ENCODE peak calls at places on chromosomes 5 and 9, in seven cellular contexts. N is activated B cell treated with CpG ODN at 0.5 μM for 24 hours; R is thoracic aorta; B is CD4-positive, alpha-beta T cell; O is left ventricle myocardium inferior; Z is IMR-90; G is epithelial cell of proximal tubule. Q is an unnamed sample.

GRCh38 chr5:124907098-124907644 is 160.7 kb upstream of the ZNF608 start:
- DNase-seq in N (no peak), R (no peak), B (no peak), O (no peak), Z (no peak), G (no peak), Q (no peak)

GRCh38 chr9:21656776-21657637 is 145.4 kb upstream of the MTAP start:
- DNase-seq in N (no peak), R (no peak), B (no peak), O (no peak), Z (peak), G (no peak), Q (no peak)

GRCh38 chr9:68515304-68516017 is 25.2 kb downstream of the TMEM252 start:
- DNase-seq in N (no peak), R (no peak), B (no peak), O (no peak), Z (peak), G (peak), Q (no peak)

GRCh38 chr9:125190371-125190801 is 783 bp upstream of the PPP6C start:
- DNase-seq in N (no peak), R (no peak), B (peak), O (no peak), Z (no peak), G (no peak), Q (no peak)

GRCh38 chr5:95863383-95863757 is 40.8 kb upstream of the GLRX start:
- DNase-seq in N (no peak), R (no peak), B (no peak), O (no peak), Z (peak), G (no peak), Q (no peak)

GRCh38 chr9:35771943-35772342 is 17.9 kb upstream of the MSMP start:
- DNase-seq in N (no peak), R (no peak), B (no peak), O (no peak), Z (no peak), G (no peak), Q (no peak)

GRCh38 chr9:21070171-21070571 is 7.6 kb downstream of the IFNB1 start:
- DNase-seq in N (no peak), R (peak), B (no peak), O (no peak), Z (peak), G (peak), Q (no peak)

GRCh38 chr9:86975571-86975970 is 28.3 kb upstream of the GAS1 start:
- DNase-seq in N (no peak), R (no peak), B (no peak), O (no peak), Z (no peak), G (no peak), Q (no peak)

GRCh38 chr5:891837-892389 is 688 bp downstream of the BRD9 start:
- DNase-seq in N (peak), R (no peak), B (no peak), O (no peak), Z (peak), G (no peak), Q (no peak)

GRCh38 chr5:122102825-122103224 is 24.8 kb upstream of the LOX start:
- DNase-seq in N (no peak), R (no peak), B (no peak), O (no peak), Z (peak), G (peak), Q (no peak)

GRCh38 chr5:143217804-143218160 is 185.7 kb downstream of the NR3C1 start:
- DNase-seq in N (no peak), R (no peak), B (no peak), O (no peak), Z (no peak), G (no peak), Q (no peak)

GRCh38 chr5:14701556-14701955 is 37.0 kb downstream of the OTULIN start:
- DNase-seq in N (no peak), R (no peak), B (no peak), O (no peak), Z (no peak), G (no peak), Q (no peak)

GRCh38 chr5:143108498-143109128 is 294.9 kb downstream of the NR3C1 start:
- DNase-seq in N (no peak), R (no peak), B (no peak), O (peak), Z (no peak), G (no peak), Q (no peak)

GRCh38 chr9:33791117-33791516 is 4.2 kb upstream of the PRSS3 start:
- DNase-seq in N (no peak), R (no peak), B (no peak), O (no peak), Z (peak), G (no peak), Q (no peak)

GRCh38 chr9:99050292-99050911 is 54.5 kb upstream of the TGFBR1 start:
- DNase-seq in N (no peak), R (no peak), B (no peak), O (no peak), Z (peak), G (no peak), Q (no peak)

GRCh38 chr5:108016101-108016500 is 345.4 kb upstream of the EFNA5 start:
- DNase-seq in N (no peak), R (no peak), B (no peak), O (no peak), Z (no peak), G (no peak), Q (no peak)

GRCh38 chr5:83475540-83476469 is 4.3 kb downstream of the VCAN start:
- DNase-seq in N (no peak), R (no peak), B (no peak), O (no peak), Z (peak), G (peak), Q (no peak)

GRCh38 chr9:126844085-126844484 is 16.4 kb upstream of the ZBTB34 start:
- DNase-seq in N (no peak), R (no peak), B (no peak), O (no peak), Z (peak), G (peak), Q (no peak)

GRCh38 chr5:6593148-6594016 is 39.5 kb downstream of the NSUN2 start:
- DNase-seq in N (no peak), R (no peak), B (no peak), O (no peak), Z (no peak), G (no peak), Q (no peak)

GRCh38 chr9:21833090-21833801 is 30.8 kb downstream of the MTAP start:
- DNase-seq in N (peak), R (no peak), B (no peak), O (no peak), Z (no peak), G (no peak), Q (no peak)

GRCh38 chr9:101737705-101738565 is 512 bp downstream of the GRIN3A start:
- DNase-seq in N (no peak), R (no peak), B (no peak), O (peak), Z (no peak), G (no peak), Q (peak)

GRCh38 chr5:93599427-93600146 is 16.6 kb downstream of the NR2F1 start:
- DNase-seq in N (no peak), R (no peak), B (no peak), O (no peak), Z (peak), G (no peak), Q (no peak)

GRCh38 chr9:73423891-73424290 is 272.2 kb downstream of the ANXA1 start:
- DNase-seq in N (no peak), R (no peak), B (no peak), O (no peak), Z (no peak), G (no peak), Q (no peak)

GRCh38 chr5:135271533-135272310 is 127.3 kb downstream of the MACROH2A1 start:
- DNase-seq in N (no peak), R (no peak), B (no peak), O (no peak), Z (peak), G (no peak), Q (no peak)

GRCh38 chr5:33049298-33049697 is 338.2 kb downstream of the NPR3 start:
- DNase-seq in N (no peak), R (no peak), B (no peak), O (no peak), Z (no peak), G (no peak), Q (no peak)

GRCh38 chr5:180090769-180091546 is 19.4 kb upstream of the RNF130 start:
- DNase-seq in N (no peak), R (no peak), B (no peak), O (no peak), Z (peak), G (peak), Q (no peak)

GRCh38 chr9:95073042-95073607 is 244.4 kb downstream of the FANCC start:
- DNase-seq in N (no peak), R (no peak), B (no peak), O (no peak), Z (no peak), G (no peak), Q (no peak)

GRCh38 chr9:92043002-92043401 is 72.2 kb downstream of the SPTLC1 start:
- DNase-seq in N (no peak), R (no peak), B (no peak), O (no peak), Z (no peak), G (no peak), Q (no peak)

GRCh38 chr9:136644343-136644592 is 18.4 kb upstream of the EGFL7 start:
- DNase-seq in N (no peak), R (no peak), B (no peak), O (peak), Z (peak), G (no peak), Q (no peak)

GRCh38 chr9:22052376-22052945 is 43.4 kb upstream of the CDKN2B start:
- DNase-seq in N (no peak), R (no peak), B (no peak), O (no peak), Z (peak), G (peak), Q (no peak)

GRCh38 chr5:528625-529511 is 4.6 kb upstream of the SLC9A3 start:
- DNase-seq in N (no peak), R (no peak), B (no peak), O (no peak), Z (no peak), G (no peak), Q (no peak)

GRCh38 chr9:125861405-125862063 is 114.4 kb downstream of the PBX3 start:
- DNase-seq in N (no peak), R (no peak), B (no peak), O (no peak), Z (peak), G (no peak), Q (no peak)

GRCh38 chr5:76947064-76947463 is 5.8 kb upstream of the CRHBP start:
- DNase-seq in N (no peak), R (no peak), B (no peak), O (no peak), Z (no peak), G (no peak), Q (no peak)

GRCh38 chr5:159051431-159052281 is 48.1 kb downstream of the EBF1 start:
- DNase-seq in N (peak), R (no peak), B (no peak), O (peak), Z (no peak), G (no peak), Q (peak)

GRCh38 chr5:3862906-3863305 is 267.3 kb downstream of the IRX1 start:
- DNase-seq in N (no peak), R (no peak), B (no peak), O (no peak), Z (no peak), G (no peak), Q (no peak)

GRCh38 chr5:86909461-86909881 is 291.7 kb downstream of the COX7C start:
- DNase-seq in N (no peak), R (no peak), B (no peak), O (no peak), Z (peak), G (no peak), Q (no peak)

GRCh38 chr9:129602598-129603415 is 18.1 kb downstream of the C9orf50 start:
- DNase-seq in N (no peak), R (no peak), B (no peak), O (no peak), Z (no peak), G (no peak), Q (no peak)

GRCh38 chr5:96219580-96220281 is 213.3 kb downstream of the PCSK1 start:
- DNase-seq in N (no peak), R (no peak), B (no peak), O (no peak), Z (peak), G (peak), Q (no peak)

DNA sequence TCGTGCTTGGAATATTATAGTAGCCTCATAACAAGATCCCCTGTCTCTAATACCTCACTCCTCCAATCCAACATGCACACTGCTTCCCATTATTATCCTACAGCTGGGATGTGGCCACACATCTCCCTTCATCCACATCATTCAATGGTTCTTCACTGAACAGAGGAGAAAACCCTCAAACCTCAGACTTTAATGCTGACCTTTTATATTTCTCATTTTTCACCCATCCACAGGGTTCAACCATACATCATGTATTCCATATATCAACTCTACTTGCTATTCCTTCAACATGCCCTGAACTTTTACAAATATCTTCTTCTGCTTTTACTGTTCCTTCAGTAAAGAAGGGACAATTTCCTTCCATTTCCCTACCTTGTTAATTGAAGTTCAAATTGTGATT is 396.8 kb downstream of the TLE4 start:
- DNase-seq in N (no peak), R (no peak), B (no peak), O (no peak), Z (no peak), G (no peak), Q (no peak)
- TF ChIP-seq CTCF in N (no peak), R (no peak), B (no peak), O (no peak), Z (no peak), G (no peak), Q (no peak)

DNA sequence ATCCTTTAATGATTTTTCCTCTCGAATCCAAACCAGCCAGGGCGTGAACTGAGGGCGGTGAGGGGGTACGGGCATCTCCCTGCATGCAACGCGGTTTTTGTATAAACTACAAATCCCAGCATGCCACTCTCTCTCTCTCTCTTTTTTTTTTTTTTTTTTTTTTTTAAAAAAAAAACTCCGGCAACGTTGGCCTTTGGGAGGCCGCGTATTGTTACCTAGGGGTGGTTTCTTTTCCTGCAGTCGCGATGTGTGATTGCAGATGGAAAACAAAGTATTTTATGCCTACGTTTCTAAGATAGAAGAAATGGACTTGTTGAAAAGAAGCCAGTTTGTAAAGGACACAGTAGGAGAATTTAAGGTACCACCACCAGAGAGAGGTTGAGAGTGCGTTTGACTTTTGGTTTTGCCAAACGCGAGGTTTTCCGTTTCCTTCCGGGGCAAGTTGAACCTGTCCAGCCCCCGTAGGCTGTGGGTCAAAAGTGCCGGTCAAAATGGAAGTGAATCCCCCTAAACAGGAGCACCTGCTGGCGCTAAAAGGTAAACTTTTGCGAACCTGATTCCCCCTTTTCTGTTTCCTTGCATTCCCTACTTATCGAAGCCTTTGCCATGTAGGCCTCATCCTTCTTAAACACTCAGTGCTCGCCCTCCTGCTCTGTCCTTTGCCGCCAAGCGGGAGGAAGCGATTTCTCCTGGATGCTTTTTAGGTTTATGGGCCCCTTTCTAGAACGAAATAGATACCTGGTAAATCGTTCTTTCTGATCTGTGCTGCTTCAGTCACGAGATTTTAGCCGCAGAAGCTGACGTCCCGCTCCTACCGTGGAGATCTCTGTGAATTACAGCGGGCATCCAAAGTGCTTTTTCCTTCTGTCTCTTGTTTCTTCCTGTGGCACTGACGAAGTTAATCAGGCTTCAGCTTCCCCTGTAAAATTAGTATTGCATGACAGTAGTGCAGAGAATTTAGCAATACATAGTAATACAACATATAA is at the start of the genes SHLD3 and TRAPPC13:
- DNase-seq in N (peak), R (peak), B (peak), O (peak), Z (peak), G (peak), Q (peak)
- TF ChIP-seq CTCF in N (no peak), R (no peak), B (peak), O (peak), Z (no peak), G (no peak), Q (peak)

DNA sequence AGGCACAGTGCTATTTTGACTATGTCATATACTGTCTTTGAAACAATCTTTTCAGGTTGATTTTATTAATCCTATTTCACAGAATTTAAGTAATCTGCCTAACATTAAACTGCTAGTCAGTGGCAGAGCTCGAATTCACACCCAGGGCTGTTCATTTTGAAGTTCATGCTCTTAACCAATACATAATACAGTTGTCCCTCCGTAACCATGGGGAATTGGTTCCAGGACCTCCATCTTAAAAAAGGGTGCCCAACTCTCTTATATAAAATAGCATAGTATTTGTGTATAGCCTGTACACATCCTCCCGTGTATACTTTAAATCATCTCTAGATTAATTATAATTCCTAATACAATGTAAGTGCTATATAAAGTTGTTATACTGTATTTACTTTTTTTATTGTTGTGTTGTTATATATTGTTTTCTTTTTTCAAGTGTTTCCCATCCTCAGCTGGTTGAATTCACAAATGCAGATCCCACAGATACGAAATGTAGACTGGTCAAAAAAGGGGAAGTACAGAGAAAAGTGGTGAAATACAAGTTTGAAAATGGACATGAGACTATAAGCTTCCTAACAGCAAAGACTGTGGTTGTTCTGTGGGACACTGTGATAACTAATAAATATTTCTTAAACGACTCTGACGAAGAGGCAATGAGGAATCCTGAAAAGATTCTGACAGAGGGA is 18.3 kb downstream of the RFX3 start:
- DNase-seq in N (no peak), R (no peak), B (no peak), O (no peak), Z (no peak), G (no peak), Q (no peak)
- TF ChIP-seq CTCF in N (no peak), R (no peak), B (no peak), O (no peak), Z (no peak), G (no peak), Q (no peak)

DNA sequence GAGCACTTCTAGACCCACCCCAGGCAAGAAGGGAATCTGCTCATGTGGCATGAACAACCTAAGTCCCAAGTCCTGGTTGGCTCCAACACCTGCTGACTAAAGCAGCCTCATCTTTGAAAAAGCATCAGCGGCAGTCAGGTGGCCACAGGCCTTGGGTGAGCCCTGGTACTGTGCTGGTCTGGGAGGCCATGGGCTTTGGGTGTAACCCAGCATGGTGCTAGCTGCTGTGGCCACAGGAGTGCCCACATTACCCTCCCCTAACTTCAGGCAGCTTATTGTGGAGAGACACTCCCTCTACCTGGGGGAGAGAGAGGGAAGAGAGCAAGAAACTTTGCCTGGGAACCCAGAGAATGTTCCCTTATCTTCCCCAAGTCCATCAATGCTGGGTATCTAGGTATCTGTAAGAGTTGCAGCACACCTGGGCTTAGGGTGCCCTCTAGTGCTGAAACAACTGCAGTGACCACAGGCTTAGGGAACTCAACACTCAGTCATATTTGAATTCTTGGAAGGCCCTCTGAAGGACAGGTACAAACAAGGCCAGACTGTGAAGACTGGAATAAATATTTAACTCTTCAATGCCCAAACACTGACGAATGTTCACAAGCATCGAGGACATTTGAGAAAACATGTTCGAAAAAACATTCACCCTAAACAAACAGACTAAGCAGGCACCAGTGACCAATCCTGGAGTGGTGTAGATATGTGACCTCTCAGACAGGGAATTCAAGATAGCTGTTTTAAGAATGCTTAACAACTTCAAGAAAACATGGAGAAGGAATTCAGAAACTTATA is 69.9 kb upstream of the OR2K2 start:
- DNase-seq in N (no peak), R (no peak), B (no peak), O (no peak), Z (peak), G (no peak), Q (no peak)
- TF ChIP-seq CTCF in N (no peak), R (no peak), B (no peak), O (no peak), Z (peak), G (peak), Q (peak)

GRCh38 chr5:168669156-168669555 is 90.0 kb upstream of the PANK3 start:
- DNase-seq in N (no peak), R (no peak), B (no peak), O (no peak), Z (no peak), G (no peak), Q (no peak)
- TF ChIP-seq CTCF in N (no peak), R (no peak), B (no peak), O (no peak), Z (no peak), G (no peak), Q (no peak)

Q was measured in progenitor cell of endocrine pancreas.